ENCODE peak calls at places on chromosomes 12 and 14, in ten cellular contexts. L is cardiac muscle cell, R is psoas muscle, F is choroid plexus epithelial cell, N is AG10803, D is body of pancreas, Z is mammary epithelial cell, B is WERI-Rb-1, A is GM12865, U is lower leg skin. K is an unnamed sample.

GRCh38 chr12:22743700-22744099 is 118.7 kb downstream of the ETNK1 start:
- DNase-seq in L (no peak), R (no peak), F (no peak), N (no peak), D (no peak), Z (no peak), B (no peak), A (no peak), U (no peak), K (no peak)

GRCh38 chr12:104566244-104566993 is 109.7 kb downstream of the CHST11 start:
- DNase-seq in L (no peak), R (no peak), F (no peak), N (no peak), D (no peak), Z (no peak), B (no peak), A (no peak), U (no peak), K (no peak)

GRCh38 chr14:103625361-103626095 is 3.5 kb upstream of the KLC1 start:
- DNase-seq in L (no peak), R (no peak), F (no peak), N (no peak), D (no peak), Z (no peak), B (no peak), A (peak), U (no peak), K (peak)

GRCh38 chr12:55996201-55996714 is 818 bp upstream of the SUOX start:
- DNase-seq in L (peak), R (peak), F (peak), N (peak), D (peak), Z (peak), B (peak), A (peak), U (peak), K (peak)

GRCh38 chr12:74725154-74725553 is 187.5 kb downstream of the ATXN7L3B start:
- DNase-seq in L (peak), R (no peak), F (peak), N (peak), D (no peak), Z (no peak), B (no peak), A (no peak), U (no peak), K (no peak)

GRCh38 chr14:65631040-65631439 is 218.5 kb downstream of the FUT8 start:
- DNase-seq in L (no peak), R (no peak), F (no peak), N (no peak), D (no peak), Z (no peak), B (no peak), A (no peak), U (no peak), K (no peak)

GRCh38 chr14:81329640-81330385 is 70.3 kb downstream of the STON2 start:
- DNase-seq in L (no peak), R (no peak), F (no peak), N (no peak), D (no peak), Z (peak), B (no peak), A (no peak), U (peak), K (no peak)

GRCh38 chr12:45279916-45280547 is 64.1 kb downstream of the ANO6 start:
- DNase-seq in L (no peak), R (no peak), F (no peak), N (no peak), D (no peak), Z (no peak), B (no peak), A (no peak), U (no peak), K (no peak)

GRCh38 chr12:110345176-110345651 is 58.3 kb downstream of the ANAPC7 start:
- DNase-seq in L (peak), R (no peak), F (no peak), N (no peak), D (peak), Z (peak), B (no peak), A (no peak), U (peak), K (no peak)

GRCh38 chr14:89399594-89400068 is 17.4 kb downstream of the FOXN3 start:
- DNase-seq in L (peak), R (no peak), F (peak), N (peak), D (peak), Z (no peak), B (peak), A (no peak), U (no peak), K (no peak)

GRCh38 chr12:46774011-46774633 is 51.7 kb downstream of the SLC38A4 start:
- DNase-seq in L (peak), R (no peak), F (peak), N (peak), D (no peak), Z (no peak), B (no peak), A (no peak), U (no peak), K (no peak)

GRCh38 chr14:52730708-52731111 is 744 bp downstream of the STYX start:
- DNase-seq in L (peak), R (no peak), F (peak), N (peak), D (peak), Z (peak), B (no peak), A (no peak), U (no peak), K (no peak)

GRCh38 chr14:51540364-51540763 is 111.3 kb upstream of the FRMD6 start:
- DNase-seq in L (peak), R (no peak), F (peak), N (peak), D (no peak), Z (peak), B (no peak), A (no peak), U (no peak), K (no peak)

GRCh38 chr14:90398315-90398811 is 1.5 kb downstream of the CALM1 start:
- DNase-seq in L (peak), R (no peak), F (peak), N (no peak), D (peak), Z (no peak), B (peak), A (peak), U (peak), K (peak)

GRCh38 chr12:54195736-54196347 is 7.1 kb upstream of the SMUG1 start:
- DNase-seq in L (peak), R (no peak), F (peak), N (peak), D (peak), Z (no peak), B (peak), A (peak), U (no peak), K (no peak)

DNA sequence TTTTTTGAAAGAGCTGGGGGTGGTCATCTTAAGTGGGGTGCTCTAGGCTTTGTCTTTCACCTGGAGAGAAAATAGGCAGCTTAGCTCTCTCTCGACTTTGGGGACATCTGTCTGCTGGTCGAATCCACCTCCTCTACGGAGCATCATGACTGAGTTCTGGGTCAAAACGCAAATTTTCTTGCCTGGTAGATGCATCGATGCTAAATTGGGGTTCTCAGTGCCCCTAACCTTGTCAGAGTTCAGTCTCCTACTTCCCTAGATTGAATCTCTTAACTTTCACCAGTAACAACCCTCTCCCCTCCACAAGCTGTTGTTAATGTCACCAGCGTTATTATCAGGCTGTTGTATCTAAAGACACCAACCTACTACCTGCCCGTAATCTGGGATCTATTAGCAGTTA is 682 bp downstream of the FLRT2 start:
- DNase-seq in L (no peak), R (no peak), F (no peak), N (no peak), D (no peak), Z (no peak), B (no peak), A (no peak), U (no peak), K (no peak)
- H3K4me3 ChIP-seq in L (peak), R (peak), F (peak), N (peak), D (peak), Z (peak), B (peak), A (no peak), U (peak), K (no peak)

DNA sequence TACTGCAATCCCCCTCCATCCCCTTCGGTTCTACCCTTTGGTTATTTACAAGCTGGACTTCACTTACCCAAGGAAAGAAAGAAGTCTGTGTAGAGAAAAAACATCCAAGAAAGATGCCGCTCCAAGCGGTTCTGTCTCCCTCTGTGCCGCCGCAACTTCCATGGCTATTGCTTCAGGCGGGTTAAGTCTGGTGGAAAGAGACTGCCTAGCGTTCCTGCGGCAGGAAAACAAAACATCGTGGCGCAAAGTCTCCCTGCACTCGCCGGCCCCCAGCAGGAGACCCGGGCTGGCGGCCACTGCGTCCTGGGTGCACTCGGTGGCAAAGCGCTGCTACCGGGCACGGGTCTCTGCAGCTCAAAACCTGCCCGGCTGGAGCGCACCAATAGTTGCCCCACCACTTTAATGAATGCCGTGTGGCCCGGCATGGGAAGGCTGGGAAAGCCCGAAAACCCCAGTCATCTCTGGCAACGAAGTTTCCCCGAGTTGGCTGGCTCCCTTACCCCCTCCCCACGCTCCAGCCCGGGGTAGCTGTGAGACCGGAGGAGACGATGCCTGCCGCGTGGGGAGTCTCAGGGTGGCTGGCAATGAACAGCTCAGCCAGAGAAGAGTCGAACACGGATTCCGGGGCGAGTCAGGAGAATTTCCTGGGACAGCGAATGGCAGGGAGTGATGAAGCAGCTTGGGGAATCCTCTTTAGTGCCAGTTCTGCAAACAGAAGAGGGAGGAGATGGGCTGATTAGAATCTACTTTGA is 3.5 kb upstream of the KCNK10 start:
- DNase-seq in L (no peak), R (no peak), F (peak), N (no peak), D (no peak), Z (no peak), B (no peak), A (no peak), U (no peak), K (no peak)
- H3K4me3 ChIP-seq in L (no peak), R (no peak), F (no peak), N (no peak), D (no peak), Z (no peak), B (no peak), A (no peak), U (no peak), K (no peak)

DNA sequence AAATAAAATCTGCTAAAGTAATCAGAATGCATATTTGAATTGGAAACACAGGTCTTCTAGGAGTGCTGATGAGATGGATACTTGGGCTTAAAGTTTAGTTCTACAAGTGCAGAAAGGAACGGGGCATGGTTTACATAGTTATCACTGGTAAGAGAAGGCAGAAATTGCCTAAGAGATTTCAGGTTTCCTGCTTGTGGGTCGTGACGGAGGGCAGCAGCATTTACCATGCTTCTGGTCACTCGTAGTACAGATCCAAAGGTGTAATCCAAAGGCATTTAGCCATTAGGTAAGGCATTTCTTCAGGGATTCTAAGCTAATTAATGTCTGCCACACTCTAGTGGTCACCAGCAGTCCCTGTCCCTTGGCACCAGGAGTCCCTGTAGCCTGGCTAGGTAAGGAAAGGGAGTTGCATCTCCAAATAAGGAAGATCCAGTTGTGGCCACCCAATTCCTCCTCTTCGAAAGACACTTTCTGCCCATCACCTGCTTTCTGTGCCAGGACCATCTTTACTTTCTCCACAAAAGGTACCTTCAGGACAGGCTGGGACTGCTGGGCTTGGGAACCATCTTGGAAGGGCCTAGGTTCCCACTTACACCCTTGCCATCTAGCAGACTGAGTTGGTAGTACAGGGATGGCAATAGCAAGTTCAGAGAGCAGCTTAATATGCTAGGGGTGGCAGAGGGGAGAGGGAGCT is 1.5 kb downstream of the GSTZ1 start:
- DNase-seq in L (no peak), R (no peak), F (no peak), N (no peak), D (no peak), Z (no peak), B (no peak), A (no peak), U (no peak), K (no peak)
- H3K4me3 ChIP-seq in L (peak), R (peak), F (peak), N (peak), D (peak), Z (peak), B (peak), A (peak), U (no peak), K (peak)

GRCh38 chr12:50217202-50217601 is 50.0 kb upstream of the CERS5 start:
- DNase-seq in L (no peak), R (no peak), F (no peak), N (no peak), D (no peak), Z (no peak), B (no peak), A (no peak), U (no peak), K (no peak)

GRCh38 chr12:50220357-50221061 is 53.3 kb upstream of the CERS5 start:
- DNase-seq in L (peak), R (no peak), F (peak), N (peak), D (no peak), Z (peak), B (no peak), A (peak), U (no peak), K (no peak)

GRCh38 chr12:50219544-50219943 is 52.4 kb upstream of the CERS5 start:
- DNase-seq in L (no peak), R (no peak), F (no peak), N (no peak), D (no peak), Z (no peak), B (no peak), A (no peak), U (no peak), K (no peak)

GRCh38 chr12:50221228-50222008 is 54.2 kb upstream of the CERS5 start:
- DNase-seq in L (peak), R (no peak), F (peak), N (peak), D (peak), Z (peak), B (peak), A (peak), U (no peak), K (no peak)

GRCh38 chr12:50218386-50218785 is 51.2 kb upstream of the CERS5 start:
- DNase-seq in L (no peak), R (no peak), F (no peak), N (peak), D (no peak), Z (peak), B (no peak), A (no peak), U (no peak), K (no peak)
- H3K4me3 ChIP-seq in L (no peak), R (no peak), F (no peak), N (peak), D (no peak), Z (no peak), B (no peak), A (no peak), U (no peak), K (no peak)

GRCh38 chr12:40312982-40313576 is 88.3 kb downstream of the LRRK2 start:
- DNase-seq in L (peak), R (no peak), F (peak), N (peak), D (no peak), Z (no peak), B (no peak), A (peak), U (no peak), K (no peak)
- H3K4me3 ChIP-seq in L (no peak), R (no peak), F (no peak), N (no peak), D (no peak), Z (no peak), B (no peak), A (no peak), U (no peak), K (no peak)

GRCh38 chr12:27607611-27608010 is 83.6 kb downstream of the PPFIBP1 start:
- DNase-seq in L (no peak), R (no peak), F (no peak), N (peak), D (no peak), Z (no peak), B (no peak), A (no peak), U (no peak), K (no peak)

GRCh38 chr12:27604431-27604830 is 80.4 kb downstream of the PPFIBP1 start:
- DNase-seq in L (no peak), R (no peak), F (no peak), N (no peak), D (no peak), Z (no peak), B (no peak), A (no peak), U (no peak), K (no peak)

GRCh38 chr12:27606986-27607385 is 83.0 kb downstream of the PPFIBP1 start:
- DNase-seq in L (no peak), R (no peak), F (no peak), N (no peak), D (no peak), Z (no peak), B (no peak), A (no peak), U (no peak), K (no peak)

GRCh38 chr12:27610380-27610779 is 85.9 kb upstream of the REP15 start:
- DNase-seq in L (peak), R (no peak), F (peak), N (peak), D (no peak), Z (peak), B (no peak), A (no peak), U (peak), K (no peak)

DNA sequence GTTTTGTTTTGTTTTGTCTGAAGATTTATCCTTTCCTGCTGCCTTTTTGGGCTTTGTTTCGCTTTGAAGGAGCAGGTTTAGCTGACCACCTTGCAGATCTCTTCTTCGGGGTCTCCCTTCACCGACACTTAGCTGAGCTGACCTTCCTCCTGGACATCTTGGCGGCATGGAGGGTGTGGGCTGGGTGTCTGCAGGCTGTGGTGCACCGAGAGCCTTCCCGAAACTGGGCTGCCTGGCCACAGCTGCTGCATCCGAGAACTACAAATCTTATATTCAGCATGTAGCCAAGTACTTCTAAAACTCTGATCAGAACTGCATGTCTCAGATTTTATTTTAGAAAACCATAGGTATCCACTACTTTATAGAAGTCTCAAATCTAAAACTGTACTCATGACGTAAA is 84.9 kb downstream of the PPFIBP1 start:
- DNase-seq in L (no peak), R (no peak), F (no peak), N (no peak), D (no peak), Z (no peak), B (no peak), A (no peak), U (no peak), K (no peak)
- H3K4me3 ChIP-seq in L (no peak), R (no peak), F (no peak), N (peak), D (no peak), Z (no peak), B (no peak), A (no peak), U (no peak), K (no peak)

GRCh38 chr12:67758119-67758873 is 109.8 kb downstream of the DYRK2 start:
- DNase-seq in L (peak), R (no peak), F (no peak), N (no peak), D (no peak), Z (no peak), B (no peak), A (peak), U (no peak), K (no peak)
- H3K4me3 ChIP-seq in L (no peak), R (no peak), F (no peak), N (no peak), D (no peak), Z (no peak), B (no peak), A (no peak), U (no peak), K (no peak)

K was measured in CD8-positive, alpha-beta T cell.